ENCODE peak calls at places on chromosomes 6 and 20, in six cellular contexts. One of them, this sample, is unnamed.

GRCh38 chr20:40757087-40757486 is 68.1 kb upstream of the MAFB start:
- DNase-seq in thyroid gland: no peak
- DNase-seq in CD8-positive, alpha-beta T cell: no peak
- DNase-seq in Caco-2: peak
- DNase-seq in activated naive CD8-positive, alpha-beta T cell treated with anti-CD3 and anti-CD28 coated beads, Interleukin-2, amount 50 U/mL, for 16 hours: no peak
- DNase-seq in HFF-Myc: no peak
- DNase-seq in this sample: no peak

GRCh38 chr6:2103644-2104523 is 141.5 kb downstream of the GMDS start:
- DNase-seq in CD8-positive, alpha-beta T cell: no peak
- DNase-seq in thyroid gland: no peak
- DNase-seq in HFF-Myc: no peak
- DNase-seq in activated naive CD8-positive, alpha-beta T cell treated with anti-CD3 and anti-CD28 coated beads, Interleukin-2, amount 50 U/mL, for 16 hours: no peak
- DNase-seq in Caco-2: no peak
- DNase-seq in this sample: peak

GRCh38 chr20:2470051-2470431 is 548 bp downstream of the SNRPB start:
- DNase-seq in activated naive CD8-positive, alpha-beta T cell treated with anti-CD3 and anti-CD28 coated beads, Interleukin-2, amount 50 U/mL, for 16 hours: peak
- DNase-seq in Caco-2: peak
- DNase-seq in HFF-Myc: no peak
- DNase-seq in CD8-positive, alpha-beta T cell: peak
- DNase-seq in thyroid gland: peak
- DNase-seq in this sample: peak

GRCh38 chr20:16551601-16552419 is 21.4 kb downstream of the KIF16B start:
- DNase-seq in Caco-2: no peak
- DNase-seq in HFF-Myc: no peak
- DNase-seq in CD8-positive, alpha-beta T cell: no peak
- DNase-seq in thyroid gland: peak
- DNase-seq in activated naive CD8-positive, alpha-beta T cell treated with anti-CD3 and anti-CD28 coated beads, Interleukin-2, amount 50 U/mL, for 16 hours: no peak
- DNase-seq in this sample: no peak

GRCh38 chr20:20743511-20744169 is 31.2 kb upstream of the RALGAPA2 start:
- DNase-seq in CD8-positive, alpha-beta T cell: no peak
- DNase-seq in HFF-Myc: no peak
- DNase-seq in thyroid gland: peak
- DNase-seq in activated naive CD8-positive, alpha-beta T cell treated with anti-CD3 and anti-CD28 coated beads, Interleukin-2, amount 50 U/mL, for 16 hours: no peak
- DNase-seq in Caco-2: no peak
- DNase-seq in this sample: no peak

GRCh38 chr6:35213824-35214756 is at the start of gene SCUBE3:
- DNase-seq in Caco-2: no peak
- DNase-seq in CD8-positive, alpha-beta T cell: no peak
- DNase-seq in activated naive CD8-positive, alpha-beta T cell treated with anti-CD3 and anti-CD28 coated beads, Interleukin-2, amount 50 U/mL, for 16 hours: no peak
- DNase-seq in thyroid gland: peak
- DNase-seq in HFF-Myc: no peak
- DNase-seq in this sample: peak

GRCh38 chr6:117711369-117711768 is 36.1 kb downstream of the NUS1 start:
- DNase-seq in thyroid gland: no peak
- DNase-seq in Caco-2: peak
- DNase-seq in activated naive CD8-positive, alpha-beta T cell treated with anti-CD3 and anti-CD28 coated beads, Interleukin-2, amount 50 U/mL, for 16 hours: no peak
- DNase-seq in HFF-Myc: no peak
- DNase-seq in CD8-positive, alpha-beta T cell: no peak
- DNase-seq in this sample: peak

GRCh38 chr6:160400426-160400825 is 52.2 kb downstream of the SLC22A3 start:
- DNase-seq in HFF-Myc: no peak
- DNase-seq in CD8-positive, alpha-beta T cell: no peak
- DNase-seq in Caco-2: no peak
- DNase-seq in activated naive CD8-positive, alpha-beta T cell treated with anti-CD3 and anti-CD28 coated beads, Interleukin-2, amount 50 U/mL, for 16 hours: no peak
- DNase-seq in thyroid gland: no peak
- DNase-seq in this sample: no peak

GRCh38 chr6:148293181-148293995 is 49.2 kb upstream of the SASH1 start:
- DNase-seq in CD8-positive, alpha-beta T cell: no peak
- DNase-seq in activated naive CD8-positive, alpha-beta T cell treated with anti-CD3 and anti-CD28 coated beads, Interleukin-2, amount 50 U/mL, for 16 hours: no peak
- DNase-seq in thyroid gland: no peak
- DNase-seq in HFF-Myc: no peak
- DNase-seq in Caco-2: no peak
- DNase-seq in this sample: no peak

This sample was measured in PC-3.